ENCODE peak calls at places on chromosomes 12 and 14, in four cellular contexts. One of them, this sample, is unnamed. For H3K36me3, the result is how much of the 10 kb centered on the place peaks cover.

GRCh38 chr12:118537481-118537917 is 161.1 kb downstream of the SUDS3 start:
- DNase-seq in bronchial epithelial cell: no peak
- DNase-seq in tibial artery: peak
- DNase-seq in brain microvascular endothelial cell: no peak
- DNase-seq in this sample: no peak

GRCh38 chr14:99685061-99685995 is 1.2 kb downstream of the CYP46A1 start:
- DNase-seq in bronchial epithelial cell: no peak
- DNase-seq in tibial artery: peak
- DNase-seq in brain microvascular endothelial cell: no peak
- DNase-seq in this sample: no peak

GRCh38 chr12:111451649-111452129 is 46.0 kb downstream of the SH2B3 start:
- DNase-seq in bronchial epithelial cell: peak
- DNase-seq in tibial artery: peak
- DNase-seq in brain microvascular endothelial cell: no peak
- DNase-seq in this sample: no peak

GRCh38 chr14:78022059-78022458 is 148.1 kb upstream of the NRXN3 start:
- DNase-seq in bronchial epithelial cell: peak
- DNase-seq in tibial artery: no peak
- DNase-seq in brain microvascular endothelial cell: peak
- DNase-seq in this sample: no peak

GRCh38 chr14:67729072-67729561 is 27.4 kb downstream of the RDH12 start:
- DNase-seq in bronchial epithelial cell: peak
- DNase-seq in tibial artery: no peak
- DNase-seq in brain microvascular endothelial cell: no peak
- DNase-seq in this sample: no peak

GRCh38 chr14:61475316-61475715 is 153.9 kb downstream of the PRKCH start:
- DNase-seq in bronchial epithelial cell: peak
- DNase-seq in tibial artery: no peak
- DNase-seq in brain microvascular endothelial cell: peak
- DNase-seq in this sample: no peak

GRCh38 chr12:40534828-40535227 is 157.4 kb upstream of the CNTN1 start:
- DNase-seq in bronchial epithelial cell: no peak
- DNase-seq in tibial artery: no peak
- DNase-seq in brain microvascular endothelial cell: no peak
- DNase-seq in this sample: no peak

GRCh38 chr12:45138609-45139008 is 77.3 kb upstream of the ANO6 start:
- DNase-seq in bronchial epithelial cell: no peak
- DNase-seq in tibial artery: no peak
- DNase-seq in brain microvascular endothelial cell: no peak
- DNase-seq in this sample: no peak

GRCh38 chr12:98939350-98939749 is 294.3 kb downstream of the APAF1 start:
- DNase-seq in bronchial epithelial cell: peak
- DNase-seq in tibial artery: no peak
- DNase-seq in brain microvascular endothelial cell: peak
- DNase-seq in this sample: no peak

GRCh38 chr14:77306406-77307098 is 14.1 kb downstream of the POMT2 start:
- DNase-seq in bronchial epithelial cell: no peak
- DNase-seq in tibial artery: no peak
- DNase-seq in brain microvascular endothelial cell: no peak
- DNase-seq in this sample: no peak

GRCh38 chr12:53044052-53044581 is 5.7 kb upstream of the TNS2 start:
- DNase-seq in bronchial epithelial cell: no peak
- DNase-seq in tibial artery: peak
- DNase-seq in brain microvascular endothelial cell: no peak
- DNase-seq in this sample: no peak

GRCh38 chr14:99125113-99125512 is 146.9 kb downstream of the BCL11B start:
- DNase-seq in bronchial epithelial cell: no peak
- DNase-seq in tibial artery: no peak
- DNase-seq in brain microvascular endothelial cell: no peak
- DNase-seq in this sample: no peak

GRCh38 chr12:464484-465267 is 4.9 kb downstream of the B4GALNT3 start:
- DNase-seq in bronchial epithelial cell: peak
- DNase-seq in tibial artery: no peak
- DNase-seq in brain microvascular endothelial cell: no peak
- DNase-seq in this sample: no peak

GRCh38 chr12:132318135-132318534 is 11.3 kb downstream of the GALNT9 start:
- DNase-seq in bronchial epithelial cell: no peak
- DNase-seq in tibial artery: no peak
- DNase-seq in brain microvascular endothelial cell: no peak
- DNase-seq in this sample: no peak

GRCh38 chr12:8145754-8146415 is 10.9 kb upstream of the ZNF705A start:
- DNase-seq in bronchial epithelial cell: no peak
- DNase-seq in tibial artery: peak
- DNase-seq in brain microvascular endothelial cell: peak
- DNase-seq in this sample: no peak

DNA sequence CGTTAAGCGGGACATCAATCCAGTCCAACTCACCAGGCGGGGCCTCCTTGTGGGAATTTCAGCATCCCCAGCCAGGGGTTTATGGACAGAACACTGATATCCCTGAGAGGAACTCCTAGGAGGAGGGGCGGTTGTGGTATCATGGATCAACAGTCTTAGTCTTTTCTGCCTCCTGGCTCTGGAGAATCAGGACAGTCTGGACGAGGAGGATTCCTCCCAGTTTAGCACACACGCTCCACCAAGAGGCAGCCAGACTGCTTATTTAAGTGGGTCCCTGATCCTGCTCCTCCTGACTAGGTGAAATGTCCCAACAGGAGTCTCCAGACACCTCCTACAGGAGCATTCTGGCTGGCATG is 10.4 kb upstream of the ZNF705A start:
- DNase-seq in bronchial epithelial cell: no peak
- DNase-seq in tibial artery: no peak
- DNase-seq in brain microvascular endothelial cell: no peak
- DNase-seq in this sample: no peak
- H3K4me3 ChIP-seq in bronchial epithelial cell: no peak
- H3K4me3 ChIP-seq in tibial artery: peak
- H3K4me3 ChIP-seq in brain microvascular endothelial cell: peak
- H3K4me3 ChIP-seq in this sample: no peak

DNA sequence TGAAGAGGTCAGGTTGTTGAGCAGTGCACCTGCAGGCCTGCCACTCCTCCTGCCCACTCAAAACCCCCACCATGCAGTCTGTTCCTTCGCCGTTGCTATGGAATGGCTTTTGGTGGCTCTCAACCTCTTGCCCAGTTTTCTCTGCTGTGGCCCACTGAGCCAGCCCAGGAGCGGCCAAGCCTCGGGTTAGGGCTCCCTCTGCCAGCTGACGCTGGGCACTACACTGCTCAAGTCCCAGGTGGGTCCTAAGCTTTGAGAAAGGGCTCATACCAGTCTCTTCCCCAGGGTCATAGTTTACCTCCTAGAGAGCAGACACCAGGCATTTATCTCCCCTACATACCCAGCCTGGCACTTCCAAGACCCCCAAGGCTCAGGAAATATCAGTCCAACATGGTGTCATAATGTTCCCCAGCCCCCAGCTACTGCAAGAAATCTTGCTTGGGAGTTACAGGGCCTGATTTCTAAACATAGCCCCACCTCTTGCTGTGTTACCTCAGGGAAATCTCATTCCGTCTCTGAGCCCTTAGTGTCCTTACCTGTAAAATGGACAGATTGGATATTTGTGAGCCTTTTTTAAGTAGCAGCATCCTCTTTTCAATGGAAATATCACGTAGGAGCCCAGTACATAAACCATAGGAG is 59.4 kb downstream of the TSPAN11 start:
- DNase-seq in bronchial epithelial cell: peak
- DNase-seq in tibial artery: no peak
- DNase-seq in brain microvascular endothelial cell: peak
- DNase-seq in this sample: peak
- TF ChIP-seq CTCF in bronchial epithelial cell: peak
- TF ChIP-seq CTCF in tibial artery: peak
- TF ChIP-seq CTCF in brain microvascular endothelial cell: peak
- TF ChIP-seq CTCF in this sample: peak

GRCh38 chr14:87863047-87863446 is 129.9 kb downstream of the GALC start:
- DNase-seq in bronchial epithelial cell: peak
- DNase-seq in tibial artery: no peak
- DNase-seq in brain microvascular endothelial cell: no peak
- DNase-seq in this sample: no peak

GRCh38 chr14:87869619-87870583 is 123.1 kb downstream of the GALC start:
- DNase-seq in bronchial epithelial cell: peak
- DNase-seq in tibial artery: no peak
- DNase-seq in brain microvascular endothelial cell: no peak
- DNase-seq in this sample: no peak

GRCh38 chr14:87864356-87865230 is 128.4 kb downstream of the GALC start:
- DNase-seq in bronchial epithelial cell: peak
- DNase-seq in tibial artery: no peak
- DNase-seq in brain microvascular endothelial cell: no peak
- DNase-seq in this sample: no peak

GRCh38 chr14:87868920-87869319 is 124.1 kb downstream of the GALC start:
- DNase-seq in bronchial epithelial cell: no peak
- DNase-seq in tibial artery: no peak
- DNase-seq in brain microvascular endothelial cell: no peak
- DNase-seq in this sample: no peak

DNA sequence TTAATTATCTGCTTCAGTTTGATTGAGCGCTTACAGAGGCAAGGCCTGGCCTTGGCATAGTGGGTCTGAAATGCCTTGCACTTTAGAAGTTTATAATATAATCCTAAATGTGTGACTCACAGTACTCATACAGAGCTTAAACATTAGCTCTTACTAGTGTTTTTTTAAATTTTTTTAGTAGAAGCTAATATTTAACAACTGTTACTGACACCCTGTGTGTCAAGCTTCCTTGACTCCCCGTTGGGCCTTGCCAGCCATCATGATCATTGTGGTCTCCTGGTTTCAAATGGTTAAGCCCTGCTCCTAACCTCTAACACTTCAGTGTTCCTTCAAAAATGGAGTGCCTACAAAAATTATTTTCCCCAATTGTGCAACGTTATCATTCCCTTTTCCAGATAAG is 126.9 kb downstream of the GALC start:
- DNase-seq in bronchial epithelial cell: no peak
- DNase-seq in tibial artery: no peak
- DNase-seq in brain microvascular endothelial cell: no peak
- DNase-seq in this sample: no peak
- H3K36me3 ChIP-seq in bronchial epithelial cell: under half
- H3K36me3 ChIP-seq in tibial artery: under half
- H3K36me3 ChIP-seq in brain microvascular endothelial cell: under half
- H3K36me3 ChIP-seq in this sample: under half

GRCh38 chr14:22910916-22911315 is 8.0 kb downstream of the RBM23 start:
- DNase-seq in bronchial epithelial cell: no peak
- DNase-seq in tibial artery: no peak
- DNase-seq in brain microvascular endothelial cell: no peak
- DNase-seq in this sample: no peak
- H3K4me3 ChIP-seq in bronchial epithelial cell: no peak
- H3K4me3 ChIP-seq in tibial artery: no peak
- H3K4me3 ChIP-seq in brain microvascular endothelial cell: no peak
- H3K4me3 ChIP-seq in this sample: no peak

GRCh38 chr14:51203881-51204280 is 36.2 kb upstream of the TMX1 start:
- DNase-seq in bronchial epithelial cell: no peak
- DNase-seq in tibial artery: no peak
- DNase-seq in brain microvascular endothelial cell: no peak
- DNase-seq in this sample: no peak

GRCh38 chr14:51201890-51202289 is 38.2 kb upstream of the TMX1 start:
- DNase-seq in bronchial epithelial cell: no peak
- DNase-seq in tibial artery: no peak
- DNase-seq in brain microvascular endothelial cell: no peak
- DNase-seq in this sample: no peak

GRCh38 chr14:51206462-51206861 is 33.6 kb upstream of the TMX1 start:
- DNase-seq in bronchial epithelial cell: no peak
- DNase-seq in tibial artery: no peak
- DNase-seq in brain microvascular endothelial cell: no peak
- DNase-seq in this sample: no peak

GRCh38 chr14:51205486-51205885 is 34.6 kb upstream of the TMX1 start:
- DNase-seq in bronchial epithelial cell: no peak
- DNase-seq in tibial artery: no peak
- DNase-seq in brain microvascular endothelial cell: no peak
- DNase-seq in this sample: no peak

GRCh38 chr14:51202914-51203665 is 37.0 kb upstream of the TMX1 start:
- DNase-seq in bronchial epithelial cell: no peak
- DNase-seq in tibial artery: no peak
- DNase-seq in brain microvascular endothelial cell: no peak
- DNase-seq in this sample: peak
- TF ChIP-seq CTCF in bronchial epithelial cell: no peak
- TF ChIP-seq CTCF in tibial artery: no peak
- TF ChIP-seq CTCF in brain microvascular endothelial cell: no peak
- TF ChIP-seq CTCF in this sample: peak

GRCh38 chr14:30874120-30874998 is at the start of gene COCH:
- DNase-seq in bronchial epithelial cell: no peak
- DNase-seq in tibial artery: no peak
- DNase-seq in brain microvascular endothelial cell: no peak
- DNase-seq in this sample: peak

GRCh38 chr14:30875788-30876053 is 1.4 kb downstream of the COCH start:
- DNase-seq in bronchial epithelial cell: no peak
- DNase-seq in tibial artery: no peak
- DNase-seq in brain microvascular endothelial cell: no peak
- DNase-seq in this sample: no peak

GRCh38 chr14:30873308-30874119 is 845 bp upstream of the COCH start:
- DNase-seq in bronchial epithelial cell: no peak
- DNase-seq in tibial artery: no peak
- DNase-seq in brain microvascular endothelial cell: no peak
- DNase-seq in this sample: no peak

GRCh38 chr14:30874999-30875787 is 834 bp downstream of the COCH start:
- DNase-seq in bronchial epithelial cell: no peak
- DNase-seq in tibial artery: no peak
- DNase-seq in brain microvascular endothelial cell: no peak
- DNase-seq in this sample: peak

GRCh38 chr14:30876692-30877091 is 2.3 kb downstream of the COCH start:
- DNase-seq in bronchial epithelial cell: no peak
- DNase-seq in tibial artery: no peak
- DNase-seq in brain microvascular endothelial cell: no peak
- DNase-seq in this sample: no peak
- H3K36me3 ChIP-seq in bronchial epithelial cell: under half
- H3K36me3 ChIP-seq in tibial artery: under half
- H3K36me3 ChIP-seq in brain microvascular endothelial cell: under half
- H3K36me3 ChIP-seq in this sample: under half

This sample was measured in GM06990.